ENCODE peak calls at places on chromosomes 7 and 10, in ten cellular contexts. One of them, this sample, is unnamed.

GRCh38 chr7:100786323-100786722 is 41.0 kb downstream of the EPHB4 start:
- DNase-seq in activated CD8-positive, alpha-beta T cell treated with anti-CD3 and anti-CD28 coated beads for 36 hours: no peak
- DNase-seq in fibroblast of the conjunctiva: no peak
- DNase-seq in GM12891: no peak
- DNase-seq in activated CD4-positive, CD25-positive, alpha-beta regulatory T cell: no peak
- DNase-seq in gastrocnemius medialis: no peak
- DNase-seq in stimulated activated CD4-positive, alpha-beta T cell treated with anti-CD3 and anti-CD28 coated beads, Interleukin-1b, Interleukin-23, amount 100 ng/mL, for 4 hours: no peak
- DNase-seq in AG20443: no peak
- DNase-seq in SHP77: no peak
- DNase-seq in AG04450: no peak
- DNase-seq in this sample: no peak

GRCh38 chr7:142385528-142386340 is 127.9 kb upstream of the PRSS58 start:
- DNase-seq in AG20443: peak; percentile 61
- DNase-seq in activated CD8-positive, alpha-beta T cell treated with anti-CD3 and anti-CD28 coated beads for 36 hours: peak; percentile 57
- DNase-seq in stimulated activated CD4-positive, alpha-beta T cell treated with anti-CD3 and anti-CD28 coated beads, Interleukin-1b, Interleukin-23, amount 100 ng/mL, for 4 hours: peak; percentile 12
- DNase-seq in activated CD4-positive, CD25-positive, alpha-beta regulatory T cell: no peak
- DNase-seq in AG04450: peak; percentile 33
- DNase-seq in GM12891: peak; percentile 16
- DNase-seq in gastrocnemius medialis: peak; percentile 41
- DNase-seq in SHP77: no peak
- DNase-seq in fibroblast of the conjunctiva: peak; percentile 49
- DNase-seq in this sample: peak; percentile 36

GRCh38 chr10:32068569-32068968 is 12.3 kb upstream of the KIF5B start:
- DNase-seq in activated CD4-positive, CD25-positive, alpha-beta regulatory T cell: no peak
- DNase-seq in AG20443: no peak
- DNase-seq in AG04450: no peak
- DNase-seq in stimulated activated CD4-positive, alpha-beta T cell treated with anti-CD3 and anti-CD28 coated beads, Interleukin-1b, Interleukin-23, amount 100 ng/mL, for 4 hours: no peak
- DNase-seq in gastrocnemius medialis: no peak
- DNase-seq in activated CD8-positive, alpha-beta T cell treated with anti-CD3 and anti-CD28 coated beads for 36 hours: no peak
- DNase-seq in GM12891: no peak
- DNase-seq in SHP77: no peak
- DNase-seq in fibroblast of the conjunctiva: no peak
- DNase-seq in this sample: peak; percentile 12

GRCh38 chr10:89332092-89332633 is 4.4 kb downstream of the IFIT3 start:
- DNase-seq in fibroblast of the conjunctiva: no peak
- DNase-seq in AG04450: no peak
- DNase-seq in SHP77: no peak
- DNase-seq in GM12891: no peak
- DNase-seq in gastrocnemius medialis: no peak
- DNase-seq in AG20443: peak; percentile 64
- DNase-seq in activated CD4-positive, CD25-positive, alpha-beta regulatory T cell: no peak
- DNase-seq in stimulated activated CD4-positive, alpha-beta T cell treated with anti-CD3 and anti-CD28 coated beads, Interleukin-1b, Interleukin-23, amount 100 ng/mL, for 4 hours: no peak
- DNase-seq in activated CD8-positive, alpha-beta T cell treated with anti-CD3 and anti-CD28 coated beads for 36 hours: peak; percentile 48
- DNase-seq in this sample: no peak

GRCh38 chr7:135709508-135709907 is 18.5 kb downstream of the SLC13A4 start:
- DNase-seq in gastrocnemius medialis: no peak
- DNase-seq in activated CD8-positive, alpha-beta T cell treated with anti-CD3 and anti-CD28 coated beads for 36 hours: no peak
- DNase-seq in fibroblast of the conjunctiva: no peak
- DNase-seq in SHP77: no peak
- DNase-seq in activated CD4-positive, CD25-positive, alpha-beta regulatory T cell: no peak
- DNase-seq in AG20443: no peak
- DNase-seq in AG04450: no peak
- DNase-seq in stimulated activated CD4-positive, alpha-beta T cell treated with anti-CD3 and anti-CD28 coated beads, Interleukin-1b, Interleukin-23, amount 100 ng/mL, for 4 hours: no peak
- DNase-seq in GM12891: no peak
- DNase-seq in this sample: no peak

GRCh38 chr7:28919510-28919909 is 38.6 kb downstream of the TRIL start:
- DNase-seq in gastrocnemius medialis: no peak
- DNase-seq in AG20443: no peak
- DNase-seq in fibroblast of the conjunctiva: no peak
- DNase-seq in GM12891: no peak
- DNase-seq in SHP77: no peak
- DNase-seq in activated CD4-positive, CD25-positive, alpha-beta regulatory T cell: no peak
- DNase-seq in stimulated activated CD4-positive, alpha-beta T cell treated with anti-CD3 and anti-CD28 coated beads, Interleukin-1b, Interleukin-23, amount 100 ng/mL, for 4 hours: no peak
- DNase-seq in AG04450: no peak
- DNase-seq in activated CD8-positive, alpha-beta T cell treated with anti-CD3 and anti-CD28 coated beads for 36 hours: no peak
- DNase-seq in this sample: no peak

GRCh38 chr7:80428161-80429054 is 83.5 kb downstream of the GNAT3 start:
- DNase-seq in AG20443: peak; percentile 61
- DNase-seq in fibroblast of the conjunctiva: peak; percentile 63
- DNase-seq in gastrocnemius medialis: peak; percentile 33
- DNase-seq in AG04450: no peak
- DNase-seq in stimulated activated CD4-positive, alpha-beta T cell treated with anti-CD3 and anti-CD28 coated beads, Interleukin-1b, Interleukin-23, amount 100 ng/mL, for 4 hours: no peak
- DNase-seq in SHP77: peak; percentile 34
- DNase-seq in GM12891: peak; percentile 1
- DNase-seq in activated CD4-positive, CD25-positive, alpha-beta regulatory T cell: no peak
- DNase-seq in activated CD8-positive, alpha-beta T cell treated with anti-CD3 and anti-CD28 coated beads for 36 hours: peak; percentile 3
- DNase-seq in this sample: peak; percentile 47

GRCh38 chr10:36017141-36017540 is 375.0 kb upstream of the FZD8 start:
- DNase-seq in activated CD4-positive, CD25-positive, alpha-beta regulatory T cell: no peak
- DNase-seq in gastrocnemius medialis: no peak
- DNase-seq in AG04450: no peak
- DNase-seq in AG20443: no peak
- DNase-seq in activated CD8-positive, alpha-beta T cell treated with anti-CD3 and anti-CD28 coated beads for 36 hours: no peak
- DNase-seq in SHP77: no peak
- DNase-seq in fibroblast of the conjunctiva: no peak
- DNase-seq in stimulated activated CD4-positive, alpha-beta T cell treated with anti-CD3 and anti-CD28 coated beads, Interleukin-1b, Interleukin-23, amount 100 ng/mL, for 4 hours: no peak
- DNase-seq in GM12891: no peak
- DNase-seq in this sample: no peak

GRCh38 chr10:33616921-33617320 is 282.5 kb upstream of the NRP1 start:
- DNase-seq in GM12891: no peak
- DNase-seq in activated CD8-positive, alpha-beta T cell treated with anti-CD3 and anti-CD28 coated beads for 36 hours: no peak
- DNase-seq in AG04450: no peak
- DNase-seq in activated CD4-positive, CD25-positive, alpha-beta regulatory T cell: no peak
- DNase-seq in stimulated activated CD4-positive, alpha-beta T cell treated with anti-CD3 and anti-CD28 coated beads, Interleukin-1b, Interleukin-23, amount 100 ng/mL, for 4 hours: no peak
- DNase-seq in AG20443: peak; percentile 40
- DNase-seq in gastrocnemius medialis: no peak
- DNase-seq in fibroblast of the conjunctiva: no peak
- DNase-seq in SHP77: no peak
- DNase-seq in this sample: no peak

GRCh38 chr10:114189700-114190099 is 10.5 kb downstream of the TDRD1 start:
- DNase-seq in stimulated activated CD4-positive, alpha-beta T cell treated with anti-CD3 and anti-CD28 coated beads, Interleukin-1b, Interleukin-23, amount 100 ng/mL, for 4 hours: no peak
- DNase-seq in SHP77: no peak
- DNase-seq in gastrocnemius medialis: no peak
- DNase-seq in fibroblast of the conjunctiva: no peak
- DNase-seq in activated CD4-positive, CD25-positive, alpha-beta regulatory T cell: no peak
- DNase-seq in GM12891: no peak
- DNase-seq in AG20443: no peak
- DNase-seq in activated CD8-positive, alpha-beta T cell treated with anti-CD3 and anti-CD28 coated beads for 36 hours: no peak
- DNase-seq in AG04450: no peak
- DNase-seq in this sample: no peak

GRCh38 chr10:99873846-99874245 is 91.4 kb downstream of the ABCC2 start:
- DNase-seq in SHP77: no peak
- DNase-seq in GM12891: no peak
- DNase-seq in stimulated activated CD4-positive, alpha-beta T cell treated with anti-CD3 and anti-CD28 coated beads, Interleukin-1b, Interleukin-23, amount 100 ng/mL, for 4 hours: no peak
- DNase-seq in activated CD8-positive, alpha-beta T cell treated with anti-CD3 and anti-CD28 coated beads for 36 hours: no peak
- DNase-seq in fibroblast of the conjunctiva: no peak
- DNase-seq in activated CD4-positive, CD25-positive, alpha-beta regulatory T cell: no peak
- DNase-seq in AG20443: no peak
- DNase-seq in gastrocnemius medialis: no peak
- DNase-seq in AG04450: no peak
- DNase-seq in this sample: no peak

GRCh38 chr7:151806204-151806603 is 70.7 kb downstream of the PRKAG2 start:
- DNase-seq in AG04450: no peak
- DNase-seq in AG20443: no peak
- DNase-seq in activated CD4-positive, CD25-positive, alpha-beta regulatory T cell: no peak
- DNase-seq in SHP77: no peak
- DNase-seq in fibroblast of the conjunctiva: no peak
- DNase-seq in gastrocnemius medialis: no peak
- DNase-seq in GM12891: no peak
- DNase-seq in activated CD8-positive, alpha-beta T cell treated with anti-CD3 and anti-CD28 coated beads for 36 hours: no peak
- DNase-seq in stimulated activated CD4-positive, alpha-beta T cell treated with anti-CD3 and anti-CD28 coated beads, Interleukin-1b, Interleukin-23, amount 100 ng/mL, for 4 hours: no peak
- DNase-seq in this sample: no peak

GRCh38 chr10:13195016-13195415 is 33.7 kb downstream of the MCM10 start:
- DNase-seq in gastrocnemius medialis: no peak
- DNase-seq in activated CD4-positive, CD25-positive, alpha-beta regulatory T cell: no peak
- DNase-seq in stimulated activated CD4-positive, alpha-beta T cell treated with anti-CD3 and anti-CD28 coated beads, Interleukin-1b, Interleukin-23, amount 100 ng/mL, for 4 hours: no peak
- DNase-seq in GM12891: no peak
- DNase-seq in activated CD8-positive, alpha-beta T cell treated with anti-CD3 and anti-CD28 coated beads for 36 hours: no peak
- DNase-seq in AG20443: no peak
- DNase-seq in AG04450: no peak
- DNase-seq in SHP77: no peak
- DNase-seq in fibroblast of the conjunctiva: no peak
- DNase-seq in this sample: no peak

GRCh38 chr7:101717986-101718746 is 89.1 kb upstream of the MYL10 start:
- DNase-seq in activated CD4-positive, CD25-positive, alpha-beta regulatory T cell: no peak
- DNase-seq in stimulated activated CD4-positive, alpha-beta T cell treated with anti-CD3 and anti-CD28 coated beads, Interleukin-1b, Interleukin-23, amount 100 ng/mL, for 4 hours: no peak
- DNase-seq in AG04450: peak; percentile 34
- DNase-seq in activated CD8-positive, alpha-beta T cell treated with anti-CD3 and anti-CD28 coated beads for 36 hours: no peak
- DNase-seq in fibroblast of the conjunctiva: no peak
- DNase-seq in AG20443: peak; percentile 54
- DNase-seq in gastrocnemius medialis: no peak
- DNase-seq in GM12891: no peak
- DNase-seq in SHP77: no peak
- DNase-seq in this sample: peak; percentile 8

GRCh38 chr7:100369105-100369504 is 4.2 kb upstream of the PILRA start:
- DNase-seq in stimulated activated CD4-positive, alpha-beta T cell treated with anti-CD3 and anti-CD28 coated beads, Interleukin-1b, Interleukin-23, amount 100 ng/mL, for 4 hours: no peak
- DNase-seq in gastrocnemius medialis: peak; percentile 56
- DNase-seq in SHP77: no peak
- DNase-seq in AG04450: no peak
- DNase-seq in fibroblast of the conjunctiva: no peak
- DNase-seq in activated CD4-positive, CD25-positive, alpha-beta regulatory T cell: no peak
- DNase-seq in activated CD8-positive, alpha-beta T cell treated with anti-CD3 and anti-CD28 coated beads for 36 hours: no peak
- DNase-seq in GM12891: peak; percentile 42
- DNase-seq in AG20443: no peak
- DNase-seq in this sample: peak; percentile 58

This sample was measured in heart right ventricle.